ENCODE peak calls at places on chromosomes 1 and 21, in four cellular contexts. R is AG04450, M is IMR-90, W is heart left ventricle. V is an unnamed sample.

GRCh38 chr1:228437424-228437823 is 20.8 kb upstream of the TRIM17 start:
- DNase-seq in M (no peak), W (no peak), R (no peak), V (no peak)

GRCh38 chr1:32681501-32681900 is 21.1 kb downstream of the SYNC start:
- DNase-seq in R (no peak), M (peak), W (no peak), V (no peak)

GRCh38 chr1:8595919-8596318 is 221.5 kb downstream of the RERE start:
- DNase-seq in R (peak), M (peak), W (no peak), V (no peak)

GRCh38 chr1:234957330-234958065 is 171.1 kb downstream of the TOMM20 start:
- DNase-seq in M (peak), R (peak), W (no peak), V (no peak)

GRCh38 chr1:216750031-216750627 is 26.9 kb upstream of the ESRRG start:
- DNase-seq in W (peak), M (peak), R (peak), V (no peak)

GRCh38 chr1:12140676-12141532 is 25.9 kb upstream of the TNFRSF1B start:
- DNase-seq in R (no peak), M (no peak), W (no peak), V (no peak)

GRCh38 chr1:24140741-24141181 is 2.2 kb downstream of the IL22RA1 start:
- DNase-seq in M (no peak), R (no peak), W (no peak), V (no peak)

GRCh38 chr1:111204211-111204883 is 3.9 kb upstream of the DENND2D start:
- DNase-seq in M (no peak), W (peak), R (no peak), V (no peak)

GRCh38 chr1:77739235-77739634 is 20.4 kb downstream of the USP33 start:
- DNase-seq in R (no peak), W (no peak), M (no peak), V (no peak)

GRCh38 chr1:38784452-38785284 is 74.9 kb downstream of the RRAGC start:
- DNase-seq in M (no peak), W (no peak), R (no peak), V (no peak)

GRCh38 chr1:108767115-108767514 is 20.6 kb downstream of the STXBP3 start:
- DNase-seq in R (no peak), M (no peak), W (no peak), V (no peak)

GRCh38 chr1:171901245-171901644 is 59.9 kb downstream of the DNM3 start:
- DNase-seq in M (no peak), R (no peak), W (no peak), V (no peak)

GRCh38 chr1:206809504-206810084 is 37.3 kb upstream of the IL10 start:
- DNase-seq in M (peak), W (no peak), R (no peak), V (no peak)

GRCh38 chr1:12539705-12540579 is 78.1 kb downstream of the DHRS3 start:
- DNase-seq in W (peak), R (peak), M (peak), V (peak)

GRCh38 chr1:150973826-150974579 is 632 bp downstream of the CERS2 start:
- DNase-seq in R (no peak), W (peak), M (no peak), V (no peak)

GRCh38 chr1:164033782-164034181 is 525.2 kb upstream of the PBX1 start:
- DNase-seq in M (no peak), R (no peak), W (no peak), V (no peak)

GRCh38 chr1:151934048-151934493 is 24.8 kb upstream of the THEM4 start:
- DNase-seq in W (peak), R (peak), M (peak), V (no peak)

GRCh38 chr21:15749868-15750174 is 20.0 kb downstream of the USP25 start:
- DNase-seq in M (peak), W (no peak), R (no peak), V (no peak)

GRCh38 chr1:187839873-187840272 is 1011.1 kb downstream of the PLA2G4A start:
- DNase-seq in W (no peak), M (no peak), R (no peak), V (no peak)

GRCh38 chr1:50348449-50349241 is 74.6 kb downstream of the DMRTA2 start:
- DNase-seq in M (peak), W (peak), R (peak), V (peak)

GRCh38 chr1:206609229-206609991 is 2.9 kb downstream of the EIF2D start:
- DNase-seq in M (no peak), R (no peak), W (no peak), V (no peak)

GRCh38 chr1:88892146-88892877 is 945 bp upstream of the GTF2B start:
- DNase-seq in W (no peak), M (peak), R (no peak), V (no peak)

GRCh38 chr1:88891318-88892145 is at the start of gene GTF2B:
- DNase-seq in M (peak), W (peak), R (peak), V (peak)

GRCh38 chr1:88900883-88901282 is 9.5 kb upstream of the GTF2B start:
- DNase-seq in M (no peak), W (no peak), R (no peak), V (no peak)

DNA sequence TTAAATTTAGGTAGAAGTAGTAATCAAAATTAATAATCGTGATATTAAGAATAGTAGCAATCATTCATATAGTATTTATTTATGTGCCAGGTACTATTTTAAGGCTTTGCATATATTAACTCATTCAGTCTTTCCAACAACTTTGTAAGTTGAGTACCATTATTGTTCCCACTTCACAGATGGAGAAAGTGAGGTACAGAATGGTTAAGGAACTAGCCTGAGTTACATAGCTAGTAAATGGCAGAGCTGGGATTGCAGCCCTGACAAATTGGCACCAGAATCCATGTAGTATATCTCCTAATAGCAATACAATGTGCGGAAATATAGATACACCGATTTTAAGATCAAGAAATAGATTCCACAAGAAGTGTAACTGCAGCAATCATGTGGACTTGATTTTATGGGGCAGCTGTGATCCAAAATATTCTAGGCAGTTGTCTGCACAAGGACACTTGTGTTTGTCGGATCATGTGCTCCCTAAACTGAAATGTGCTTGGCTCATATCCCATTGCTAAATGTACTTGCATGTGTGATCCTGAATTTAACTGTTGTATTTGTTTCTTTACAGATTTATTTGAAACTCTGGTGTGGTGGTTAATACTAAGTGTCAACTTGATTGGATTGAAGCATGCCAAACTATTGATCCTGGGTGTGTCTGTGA is 5.8 kb upstream of the GTF2B start:
- DNase-seq in W (no peak), R (no peak), M (no peak), V (no peak)
- TF ChIP-seq CTCF in W (no peak), R (no peak), M (no peak), V (no peak)

GRCh38 chr1:66931548-66932124 is 6.8 kb downstream of the MIER1 start:
- DNase-seq in W (no peak), R (no peak), M (no peak), V (no peak)

GRCh38 chr1:66929289-66929688 is 4.5 kb downstream of the MIER1 start:
- DNase-seq in W (no peak), R (no peak), M (no peak), V (no peak)

GRCh38 chr1:66930823-66931174 is 6.0 kb downstream of the MIER1 start:
- DNase-seq in W (no peak), M (no peak), R (no peak), V (no peak)

GRCh38 chr1:66929691-66929998 is 4.9 kb downstream of the MIER1 start:
- DNase-seq in W (no peak), M (no peak), R (no peak), V (no peak)

DNA sequence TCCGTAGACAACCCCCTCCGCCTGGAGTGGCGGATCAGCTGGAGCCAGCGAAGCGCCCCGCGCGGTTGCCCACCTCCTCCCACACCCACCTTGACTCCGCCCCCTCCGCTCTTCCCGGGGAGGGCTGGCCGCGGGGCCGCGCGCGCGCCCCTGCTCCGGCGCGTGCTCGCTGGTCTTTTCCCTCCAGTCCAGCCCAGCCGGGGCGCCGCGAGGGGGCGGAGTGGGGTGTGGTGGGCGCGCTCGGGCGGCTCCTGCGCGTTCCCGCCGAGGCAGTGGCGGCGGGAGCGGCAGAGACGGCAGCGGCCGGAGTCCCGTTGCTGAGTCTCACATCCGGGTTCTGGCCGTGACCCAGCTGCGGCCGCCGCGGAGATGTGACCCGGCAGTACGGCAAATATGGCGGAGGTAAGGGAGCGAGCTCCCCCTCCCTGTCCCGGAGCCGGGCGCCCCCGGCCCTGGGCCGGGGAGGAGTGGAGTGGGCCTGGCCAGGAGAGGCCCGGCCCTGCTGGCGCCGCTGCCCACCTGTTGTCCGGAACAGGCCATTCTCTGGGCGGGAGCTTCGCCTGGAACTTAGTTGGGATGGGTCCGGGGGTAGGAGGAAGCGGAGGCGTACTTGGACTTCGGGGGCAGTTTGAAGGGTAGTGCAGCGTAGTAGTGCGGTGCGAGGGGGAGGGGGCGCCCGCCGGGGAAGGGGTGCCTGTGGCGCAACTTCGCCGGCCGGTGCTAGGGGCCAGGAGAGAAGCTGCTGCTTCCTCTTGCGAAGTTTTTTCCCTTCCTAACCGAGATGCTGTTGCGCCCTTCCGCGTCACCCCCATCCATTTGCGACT is 5.4 kb downstream of the MIER1 start:
- DNase-seq in W (peak), R (peak), M (peak), V (peak)
- TF ChIP-seq CTCF in W (peak), R (peak), M (peak), V (peak)

DNA sequence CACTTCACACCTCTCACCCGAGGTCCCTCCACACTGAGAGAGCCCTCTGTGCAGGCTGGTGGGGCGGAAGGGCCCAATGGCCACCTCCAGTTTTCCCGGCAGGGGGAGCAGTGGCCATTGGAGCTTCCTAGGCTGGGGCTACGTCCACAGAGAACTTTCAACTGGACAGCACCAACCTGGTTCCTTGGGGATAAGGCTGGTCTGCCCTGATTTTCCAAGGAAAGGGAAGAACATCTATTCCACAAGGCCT is 20.3 kb upstream of the LAPTM5 start:
- DNase-seq in R (no peak), W (no peak), M (no peak), V (no peak)
- TF ChIP-seq CTCF in R (peak), W (no peak), M (peak), V (peak)

GRCh38 chr21:33388188-33388587 is 15.0 kb upstream of the IFNGR2 start:
- DNase-seq in W (no peak), R (no peak), M (no peak), V (no peak)

GRCh38 chr21:33390479-33390878 is 12.7 kb upstream of the IFNGR2 start:
- DNase-seq in R (no peak), M (no peak), W (no peak), V (no peak)

GRCh38 chr21:33383056-33383888 is 19.9 kb upstream of the IFNGR2 start:
- DNase-seq in W (peak), R (no peak), M (peak), V (no peak)

GRCh38 chr21:33384851-33385331 is 18.3 kb upstream of the IFNGR2 start:
- DNase-seq in M (peak), W (no peak), R (no peak), V (no peak)

GRCh38 chr21:33386222-33386784 is 16.9 kb upstream of the IFNGR2 start:
- DNase-seq in W (no peak), R (no peak), M (no peak), V (no peak)
- TF ChIP-seq CTCF in W (no peak), R (peak), M (peak), V (peak)

GRCh38 chr1:83497563-83497962 is 501.4 kb downstream of the TTLL7 start:
- DNase-seq in R (no peak), W (no peak), M (no peak), V (no peak)
- TF ChIP-seq CTCF in R (no peak), W (no peak), M (no peak), V (peak)

GRCh38 chr1:190323530-190323929 is 154.1 kb downstream of the BRINP3 start:
- DNase-seq in R (no peak), M (no peak), W (no peak), V (no peak)

DNA sequence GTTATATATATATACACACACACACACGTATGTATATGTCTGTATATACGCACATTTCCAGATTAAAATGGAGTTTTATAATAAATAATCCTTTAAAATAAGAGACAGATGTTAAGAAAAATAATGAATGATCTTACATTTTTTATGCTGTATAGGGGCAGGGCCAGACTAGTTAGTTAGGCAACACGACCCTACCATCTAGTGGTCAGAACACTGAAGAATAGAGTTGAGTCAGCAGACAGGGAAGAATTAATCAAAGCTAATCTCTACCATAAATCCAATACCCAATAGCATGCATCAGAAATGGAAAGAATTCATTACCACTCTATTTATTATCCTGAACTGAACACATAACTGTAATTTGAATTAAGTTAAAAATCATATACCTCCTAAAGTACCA is 156.7 kb downstream of the BRINP3 start:
- DNase-seq in W (no peak), R (peak), M (peak), V (no peak)
- TF ChIP-seq CTCF in W (no peak), R (peak), M (peak), V (no peak)

GRCh38 chr1:204688776-204689175 is 3.2 kb upstream of the LRRN2 start:
- DNase-seq in R (no peak), M (no peak), W (no peak), V (no peak)

GRCh38 chr1:204695692-204696091 is 10.2 kb upstream of the LRRN2 start:
- DNase-seq in R (no peak), M (no peak), W (no peak), V (no peak)

GRCh38 chr1:204694145-204694544 is 8.6 kb upstream of the LRRN2 start:
- DNase-seq in R (no peak), W (no peak), M (no peak), V (no peak)

GRCh38 chr1:204692852-204693356 is 7.4 kb upstream of the LRRN2 start:
- DNase-seq in M (no peak), W (no peak), R (no peak), V (no peak)

DNA sequence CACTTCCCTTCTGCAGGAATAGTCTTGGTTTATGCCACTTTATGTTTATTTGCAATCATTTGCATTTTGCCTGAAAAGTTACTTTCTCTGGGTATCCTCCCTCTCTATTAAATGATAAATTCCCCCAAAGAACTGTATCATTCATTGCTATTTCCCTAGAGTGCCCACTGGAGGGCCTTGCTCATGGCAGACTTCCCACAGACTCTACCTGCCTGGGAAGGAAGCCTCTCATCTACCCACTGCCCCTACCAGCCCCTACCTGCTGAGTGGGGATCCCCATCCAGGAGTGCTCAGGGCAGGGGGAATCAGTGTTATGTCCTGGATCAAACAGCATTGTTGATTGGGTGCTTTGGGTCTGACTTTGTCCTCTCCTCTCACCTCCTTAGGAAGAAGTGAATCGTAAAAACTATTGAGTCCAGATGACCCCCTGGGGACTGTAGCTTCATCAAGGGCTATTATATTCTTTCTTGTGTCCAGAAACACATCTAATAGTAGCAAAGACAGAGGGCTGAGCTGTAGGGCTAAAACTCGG is 6.8 kb upstream of the LRRN2 start:
- DNase-seq in W (no peak), R (no peak), M (no peak), V (no peak)
- TF ChIP-seq CTCF in W (no peak), R (no peak), M (no peak), V (no peak)

GRCh38 chr1:57082711-57083439 is 117.1 kb upstream of the C8B start:
- DNase-seq in W (no peak), R (no peak), M (no peak), V (no peak)

DNA sequence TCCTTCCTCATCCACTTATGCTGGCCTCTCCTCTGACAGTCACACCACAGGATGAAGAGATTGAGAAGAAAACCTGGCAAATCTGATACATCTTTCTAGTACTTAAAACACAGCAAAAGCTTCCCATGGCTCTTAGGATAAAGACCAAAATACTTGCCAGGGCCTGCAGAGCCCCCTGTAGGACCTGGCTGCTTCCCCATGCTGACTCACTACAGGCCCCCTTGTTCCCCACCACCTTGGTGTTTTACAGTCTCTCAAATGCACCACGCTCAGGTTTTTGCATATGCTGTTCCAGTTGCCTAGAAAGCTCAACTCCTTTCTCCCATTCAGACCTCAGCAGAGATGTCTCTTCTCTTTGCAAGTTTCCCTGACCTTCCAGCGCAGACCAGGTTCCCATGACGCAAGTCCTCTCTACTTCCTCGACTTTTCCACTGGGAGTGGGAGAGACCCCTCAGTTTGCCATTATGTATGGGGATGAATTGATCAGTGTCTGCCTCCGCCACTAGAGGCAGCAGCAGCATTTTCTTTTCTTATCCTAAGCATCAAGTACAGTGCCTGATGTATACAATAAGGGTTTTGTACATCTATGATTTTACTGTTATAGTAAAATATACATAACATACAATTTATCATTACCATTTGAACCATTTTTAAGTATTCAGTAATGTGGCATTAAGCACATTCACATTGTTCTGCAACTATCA is 113.8 kb upstream of the C8B start:
- DNase-seq in W (no peak), R (no peak), M (no peak), V (no peak)
- TF ChIP-seq CTCF in W (no peak), R (peak), M (peak), V (peak)

DNA sequence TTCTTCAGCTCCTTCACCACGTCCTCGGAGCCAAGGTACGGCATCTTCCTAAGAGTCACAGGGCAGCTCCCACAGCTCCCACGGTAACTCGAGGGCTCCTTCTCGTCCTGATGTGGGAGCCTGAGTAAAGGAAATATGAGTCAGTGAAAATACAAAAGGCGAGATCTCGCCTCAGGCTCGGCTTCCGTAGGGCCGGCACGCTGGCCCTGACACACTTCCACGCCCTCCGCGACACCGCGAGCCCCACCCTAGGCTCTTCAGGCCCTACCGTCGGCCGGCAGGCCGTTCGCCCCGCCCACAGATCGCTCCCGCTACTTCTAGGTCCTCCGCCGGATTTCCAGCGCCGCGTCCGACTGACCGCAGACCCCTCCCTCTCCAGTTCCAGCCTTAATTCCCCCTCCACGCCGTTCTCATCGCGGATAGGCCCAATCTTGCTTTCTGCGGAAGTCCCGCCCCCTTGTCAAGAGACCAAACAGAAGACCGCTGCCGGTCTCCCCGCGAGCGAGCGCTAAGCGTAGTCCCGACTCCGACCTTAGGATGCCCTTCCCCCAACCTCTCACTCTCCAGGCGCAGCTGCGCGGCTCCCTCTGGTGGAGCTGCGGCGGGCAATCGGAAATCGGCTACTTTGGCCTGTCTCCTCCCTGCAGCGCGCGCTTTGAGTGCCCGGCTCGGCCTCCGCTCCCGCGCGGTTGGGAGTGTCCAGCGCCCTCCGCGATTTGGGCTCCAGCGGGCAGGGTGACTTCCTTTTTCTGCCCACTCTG is at the start of the genes AP4B1 and DCLRE1B:
- DNase-seq in M (peak), R (peak), W (peak), V (peak)
- TF ChIP-seq CTCF in M (peak), R (peak), W (peak), V (peak)